ENCODE peak calls at places on chromosomes 11 and 22, in six cellular contexts. U, X, M, V, R and L are unnamed samples.

GRCh38 chr22:26161746-26162145 is 7.5 kb upstream of the SEZ6L start:
- DNase-seq in M (no peak), V (no peak), U (no peak), X (no peak), R (no peak), L (no peak)

GRCh38 chr11:125272822-125273221 is 108.3 kb downstream of the PKNOX2 start:
- DNase-seq in V (peak; percentile 59), M (no peak), R (no peak), X (no peak), U (no peak), L (no peak)

GRCh38 chr11:37972691-37973090 is 1374.7 kb upstream of the RAG2 start:
- DNase-seq in M (peak; percentile 6), R (no peak), U (no peak), V (no peak), X (no peak), L (no peak)

GRCh38 chr11:17263803-17264202 is 12.7 kb upstream of the NUCB2 start:
- DNase-seq in R (no peak), M (peak; percentile 71), V (no peak), X (no peak), U (no peak), L (no peak)

GRCh38 chr22:30829901-30830550 is 135.4 kb downstream of the OSBP2 start:
- DNase-seq in V (no peak), X (no peak), R (no peak), M (peak; percentile 97), U (no peak), L (peak; percentile 46)

GRCh38 chr11:61914471-61915171 is 2.7 kb downstream of the RAB3IL1 start:
- DNase-seq in V (no peak), U (no peak), X (no peak), R (peak; percentile 37), M (no peak), L (no peak)

GRCh38 chr22:23466351-23466750 is 113.7 kb downstream of the IGLL1 start:
- DNase-seq in U (no peak), R (no peak), M (no peak), V (no peak), X (no peak), L (no peak)

GRCh38 chr11:1011320-1011698 is 25.2 kb downstream of the MUC6 start:
- DNase-seq in M (no peak), X (no peak), U (no peak), R (no peak), V (no peak), L (no peak)

GRCh38 chr22:27170491-27170890 is 513.1 kb downstream of the MIAT start:
- DNase-seq in M (no peak), V (no peak), X (no peak), R (peak; percentile 87), U (no peak), L (peak; percentile 89)

GRCh38 chr22:27885977-27886842 is 32.8 kb downstream of the PITPNB start:
- DNase-seq in M (peak; percentile 50), X (peak; percentile 31), V (peak; percentile 61), R (no peak), U (peak; percentile 31), L (no peak)

GRCh38 chr11:116424615-116425261 is 348.0 kb downstream of the BUD13 start:
- DNase-seq in R (no peak), X (no peak), U (no peak), M (no peak), V (no peak), L (no peak)

GRCh38 chr11:122093731-122094130 is 22.3 kb downstream of the BLID start:
- DNase-seq in M (peak; percentile 60), X (no peak), R (no peak), U (no peak), V (no peak), L (no peak)

GRCh38 chr22:28142361-28142801 is 223.3 kb upstream of the PITPNB start:
- DNase-seq in X (no peak), R (no peak), M (peak; percentile 12), V (peak; percentile 10), U (no peak), L (no peak)

GRCh38 chr11:124402326-124402922 is 3.6 kb upstream of the OR8B3 start:
- DNase-seq in R (peak; percentile 76), X (peak; percentile 28), V (peak; percentile 62), M (peak; percentile 95), U (peak; percentile 45), L (no peak)

GRCh38 chr22:26139320-26139719 is 29.9 kb upstream of the SEZ6L start:
- DNase-seq in X (no peak), M (no peak), V (no peak), R (no peak), U (peak; percentile 48), L (no peak)

GRCh38 chr22:30320021-30320556 is 6.7 kb downstream of the TBC1D10A start:
- DNase-seq in X (no peak), R (no peak), V (no peak), U (no peak), M (no peak), L (no peak)

GRCh38 chr11:31664129-31664528 is 147.0 kb downstream of the PAX6 start:
- DNase-seq in M (no peak), U (no peak), R (no peak), V (peak; percentile 64), X (no peak), L (no peak)

GRCh38 chr11:77284476-77285468 is 16.7 kb downstream of the GDPD4 start:
- DNase-seq in U (no peak), R (no peak), X (no peak), V (no peak), M (no peak), L (no peak)

GRCh38 chr11:59012106-59012941 is 73.0 kb downstream of the GLYATL1 start:
- DNase-seq in M (no peak), X (peak; percentile 60), R (no peak), U (no peak), V (no peak), L (no peak)

GRCh38 chr11:128491195-128491936 is 96.0 kb downstream of the ETS1 start:
- DNase-seq in X (no peak), M (no peak), U (no peak), V (no peak), R (no peak), L (no peak)

GRCh38 chr22:35539910-35540599 is 576 bp upstream of the RASD2 start:
- DNase-seq in U (peak; percentile 15), M (peak; percentile 45), R (peak; percentile 90), X (peak; percentile 61), V (peak; percentile 78), L (no peak)

DNA sequence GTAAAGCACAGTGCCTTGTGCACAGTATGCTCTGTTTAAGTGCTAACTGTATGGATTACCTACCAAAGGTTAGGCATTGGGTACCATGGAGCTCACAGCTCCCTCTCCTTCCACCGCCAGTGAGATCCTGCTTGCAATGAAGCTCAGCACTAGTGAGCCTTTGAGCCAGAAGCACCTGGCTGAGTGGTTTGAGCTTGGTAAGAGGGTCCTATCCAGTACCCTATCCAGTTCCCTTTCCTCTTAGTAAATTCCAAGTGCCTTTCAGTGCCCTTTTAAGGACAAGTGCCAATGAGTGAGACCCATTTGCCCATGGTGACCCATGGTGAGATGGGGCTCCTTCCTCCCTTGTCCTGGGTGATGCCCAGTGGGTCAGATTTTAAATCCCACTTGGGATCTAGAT is 43.1 kb upstream of the NAV2 start:
- DNase-seq in M (no peak), V (no peak), R (no peak), U (no peak), X (no peak), L (no peak)
- H3K27ac ChIP-seq in M (no peak overlapping the region), V (no peak overlapping the region), R (no peak overlapping the region), U (no peak overlapping the region), X (no peak overlapping the region), L (no peak overlapping the region)

GRCh38 chr11:5596611-5597201 is at the start of gene TRIM6:
- DNase-seq in U (no peak), R (peak; percentile 81), X (no peak), M (peak; percentile 63), V (peak; percentile 79), L (peak; percentile 77)

GRCh38 chr11:5592615-5593014 is 3.8 kb upstream of the TRIM6 start:
- DNase-seq in R (no peak), X (no peak), V (no peak), U (no peak), M (no peak), L (no peak)

GRCh38 chr11:5593146-5593545 is 3.3 kb upstream of the TRIM6 start:
- DNase-seq in V (no peak), M (no peak), X (no peak), R (no peak), U (no peak), L (no peak)

GRCh38 chr11:5591613-5592012 is 4.8 kb upstream of the TRIM6 start:
- DNase-seq in V (no peak), U (no peak), R (no peak), M (no peak), X (no peak), L (no peak)
- H3K27ac ChIP-seq in V (no peak overlapping the region), U (no peak overlapping the region), R (no peak overlapping the region), M (no peak overlapping the region), X (no peak overlapping the region), L (no peak overlapping the region)

DNA sequence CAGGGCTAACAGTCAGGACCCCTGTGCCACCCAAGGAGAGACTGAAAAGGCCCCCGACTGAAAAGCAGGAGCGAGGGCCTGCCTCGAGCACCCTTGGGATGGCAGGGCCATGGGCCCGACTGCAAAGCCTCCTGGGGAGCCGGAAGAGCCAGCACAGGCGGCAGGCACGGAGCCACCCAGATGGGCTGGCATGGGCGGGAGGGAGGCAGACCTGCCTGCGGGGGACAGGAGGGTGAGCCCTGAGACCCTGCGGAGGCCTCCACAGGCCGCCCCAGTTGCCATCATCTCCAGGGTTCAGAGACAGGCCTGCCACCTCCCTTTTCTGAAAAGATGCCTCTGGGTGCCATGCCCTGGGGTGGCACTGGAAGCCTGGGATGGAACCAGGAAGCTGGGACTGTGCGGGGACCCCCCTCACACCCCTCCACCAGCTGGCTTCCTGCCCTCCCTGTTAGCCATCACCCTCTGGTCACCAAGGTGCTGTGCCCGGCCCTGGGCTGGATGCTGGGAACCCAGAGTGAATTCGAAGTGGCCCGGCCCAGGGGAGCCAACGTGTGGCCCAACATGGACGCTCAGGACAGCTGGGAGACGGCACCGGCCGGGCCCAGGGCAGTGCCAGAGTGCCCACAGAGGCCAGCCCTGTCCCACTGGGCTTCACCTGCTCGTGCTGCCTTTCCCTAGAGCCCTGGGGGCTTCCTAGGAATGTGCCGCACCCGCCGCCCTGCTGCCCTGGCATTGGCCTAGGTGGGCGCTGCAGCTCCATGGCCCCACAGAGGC is 13.8 kb downstream of the TSPAN32 start:
- DNase-seq in V (no peak), X (no peak), U (no peak), M (no peak), R (peak; percentile 72), L (no peak)
- H3K27ac ChIP-seq in V (no peak overlapping the region), X (peak overlapping the region; percentile 32), U (no peak overlapping the region), M (no peak overlapping the region), R (peak overlapping the region; percentile 45), L (peak overlapping the region; percentile 78)

DNA sequence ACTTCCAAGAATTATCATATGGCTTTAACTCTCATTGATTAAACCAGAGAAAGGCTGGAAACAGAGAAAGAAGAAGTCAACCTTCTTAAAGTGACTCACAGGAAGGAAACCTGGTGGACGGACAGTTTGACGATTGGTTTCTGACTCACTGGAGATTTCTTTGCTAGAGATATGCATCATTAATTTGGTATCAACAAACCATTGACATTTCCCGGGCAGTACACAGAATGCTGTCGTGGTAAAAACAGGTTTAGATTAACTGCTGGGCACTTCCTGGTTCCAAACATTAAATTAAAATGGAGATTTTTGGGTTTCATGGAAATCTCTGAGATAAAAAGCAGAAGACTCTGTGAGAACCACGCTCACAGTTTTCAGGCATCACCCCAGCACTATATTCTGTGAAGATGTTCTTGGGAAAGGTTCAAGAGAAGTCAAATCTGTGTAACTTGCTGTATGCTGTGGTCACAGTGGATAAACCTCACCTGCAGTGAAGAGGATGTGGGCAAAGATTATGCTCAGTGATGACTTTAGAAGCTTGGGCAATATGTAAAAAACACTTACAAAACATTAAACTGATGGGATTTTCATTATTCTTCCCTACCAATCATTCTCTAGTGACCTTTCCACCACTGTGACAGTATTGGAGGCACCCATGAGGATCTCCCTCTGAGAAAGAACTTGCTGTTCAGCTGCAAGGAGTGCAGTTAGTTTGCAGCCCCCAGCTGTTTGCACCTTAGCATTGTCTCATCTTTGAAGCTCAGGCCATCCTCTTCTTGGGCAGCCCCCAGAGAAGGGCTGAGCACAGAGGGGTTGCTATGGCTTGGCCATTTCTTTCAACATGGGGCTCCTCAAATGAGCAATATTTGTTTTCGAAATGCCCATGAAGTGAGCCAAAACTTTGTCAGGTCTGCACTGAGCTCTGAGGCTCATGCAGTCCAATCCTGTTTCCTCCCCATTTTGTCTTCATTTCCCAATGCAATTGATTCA is 61.0 kb upstream of the CD44 start:
- DNase-seq in V (no peak), M (peak; percentile 92), X (peak; percentile 63), U (no peak), R (no peak), L (no peak)
- H3K27ac ChIP-seq in V (no peak overlapping the region), M (peak overlapping the region; percentile 98), X (peak overlapping the region; percentile 50), U (no peak overlapping the region), R (no peak overlapping the region), L (no peak overlapping the region)